ENCODE peak calls at places on chromosomes 7 and 10, in five cellular contexts. C is brain pericyte; D is NCI-H1105; K is HS-5; P is activated CD8-positive, alpha-beta memory T cell treated with anti-CD3 and anti-CD28 coated beads for 1 hour. O is an unnamed sample.

GRCh38 chr10:92126100-92126650 is 164.7 kb downstream of the CPEB3 start:
- DNase-seq in P (no peak), K (no peak), D (no peak), C (no peak), O (no peak)

GRCh38 chr10:114398587-114399331 is 5.5 kb downstream of the AFAP1L2 start:
- DNase-seq in P (no peak), D (no peak), K (no peak), C (no peak), O (no peak)

GRCh38 chr10:12081879-12082560 is 13.3 kb downstream of the DHTKD1 start:
- DNase-seq in P (no peak), K (no peak), D (no peak), C (no peak), O (no peak)

GRCh38 chr10:70917635-70918034 is 29.3 kb upstream of the PCBD1 start:
- DNase-seq in C (no peak), K (no peak), D (no peak), P (no peak), O (no peak)

GRCh38 chr7:1691601-1692499 is 21.8 kb downstream of the ELFN1 start:
- DNase-seq in P (no peak), D (no peak), C (no peak), K (no peak), O (no peak)

GRCh38 chr7:107078517-107078966 is 34.0 kb downstream of the PRKAR2B start:
- DNase-seq in K (no peak), C (no peak), D (peak), P (no peak), O (no peak)

GRCh38 chr10:74103560-74104248 is 46.9 kb downstream of the AP3M1 start:
- DNase-seq in C (no peak), D (no peak), P (no peak), K (no peak), O (no peak)

GRCh38 chr10:123781956-123782500 is 109.6 kb downstream of the CPXM2 start:
- DNase-seq in D (no peak), C (no peak), P (no peak), K (no peak), O (no peak)

GRCh38 chr10:101022967-101023705 is 7.8 kb downstream of the PDZD7 start:
- DNase-seq in C (no peak), D (no peak), P (no peak), K (no peak), O (no peak)

GRCh38 chr7:81114682-81115081 is 195.8 kb upstream of the SEMA3C start:
- DNase-seq in K (no peak), C (no peak), D (no peak), P (no peak), O (no peak)

GRCh38 chr7:286278-286677 is 3.7 kb upstream of the FOXL3 start:
- DNase-seq in K (no peak), P (no peak), C (no peak), D (no peak), O (no peak)

GRCh38 chr7:107998150-107998549 is 4.8 kb downstream of the LAMB1 start:
- DNase-seq in K (no peak), P (no peak), D (no peak), C (no peak), O (no peak)

GRCh38 chr7:107596881-107597581 is 17.0 kb downstream of the BCAP29 start:
- DNase-seq in D (no peak), P (no peak), K (no peak), C (peak), O (no peak)

GRCh38 chr7:84055904-84056615 is 138.5 kb downstream of the SEMA3A start:
- DNase-seq in K (no peak), P (no peak), D (no peak), C (no peak), O (no peak)

GRCh38 chr7:45143616-45144015 is 14.0 kb upstream of the RAMP3 start:
- DNase-seq in C (no peak), P (no peak), K (peak), D (no peak), O (no peak)

GRCh38 chr10:44372181-44372580 is 12.7 kb downstream of the CXCL12 start:
- DNase-seq in D (no peak), C (no peak), P (no peak), K (no peak), O (no peak)

GRCh38 chr10:7161484-7162283 is 249.2 kb downstream of the SFMBT2 start:
- DNase-seq in C (no peak), P (no peak), D (no peak), K (no peak), O (no peak)

GRCh38 chr10:10792681-10793080 is 225.0 kb upstream of the CELF2 start:
- DNase-seq in C (no peak), P (no peak), K (peak), D (no peak), O (no peak)

GRCh38 chr10:3995302-3996210 is 210.5 kb upstream of the KLF6 start:
- DNase-seq in D (no peak), K (peak), C (no peak), P (no peak), O (no peak)

GRCh38 chr7:20064181-20064970 is 152.8 kb downstream of the MACC1 start:
- DNase-seq in P (no peak), K (no peak), D (no peak), C (no peak), O (no peak)

GRCh38 chr7:134452419-134452827 is 6.5 kb downstream of the AKR1B1 start:
- DNase-seq in K (no peak), P (no peak), D (no peak), C (no peak), O (peak)

GRCh38 chr7:7681191-7681935 is 37.0 kb downstream of the RPA3 start:
- DNase-seq in C (peak), P (no peak), K (peak), D (peak), O (no peak)

O was measured in vagina.